ENCODE peak calls at places on chromosomes 4 and X, in seven cellular contexts. J, W, K, T, Y, R and F are unnamed samples.
A peak's percentile ranks its signal among the peaks of the same experiment; 100 is the strongest.

GRCh38 chr4:86977621-86978184 is 42.9 kb downstream of the AFF1 start:
- DNase-seq in T (peak; percentile 95), R (peak; percentile 35), K (peak; percentile 91), W (peak; percentile 20), J (no peak), Y (no peak), F (peak; percentile 22)

GRCh38 chr4:16995451-16995850 is 97.0 kb upstream of the LDB2 start:
- DNase-seq in T (no peak), Y (no peak), R (peak; percentile 64), J (no peak), W (no peak), K (no peak), F (no peak)

GRCh38 chr4:153471691-153472080 is 5.5 kb downstream of the TMEM131L start:
- DNase-seq in K (no peak), J (no peak), W (no peak), T (peak; percentile 77), R (peak; percentile 25), Y (no peak), F (no peak)

GRCh38 chr4:41409095-41409494 is 128.9 kb upstream of the LIMCH1 start:
- DNase-seq in J (no peak), Y (no peak), T (peak; percentile 8), K (no peak), W (no peak), R (peak; percentile 18), F (no peak)

GRCh38 chr4:53100801-53101581 is 238.9 kb downstream of the RASL11B start:
- DNase-seq in W (no peak), Y (no peak), J (no peak), T (peak; percentile 56), R (peak; percentile 87), K (no peak), F (peak; percentile 38)

GRCh38 chr4:3677671-3678070 is 88.5 kb upstream of the ADRA2C start:
- DNase-seq in R (no peak), Y (no peak), K (no peak), J (no peak), W (no peak), T (no peak), F (no peak)

GRCh38 chr4:184400891-184401290 is 73.5 kb downstream of the IRF2 start:
- DNase-seq in Y (no peak), T (peak; percentile 94), W (no peak), K (no peak), R (no peak), J (no peak), F (no peak)

GRCh38 chr4:81207793-81208192 is 7.2 kb downstream of the PRKG2 start:
- DNase-seq in W (no peak), J (no peak), R (peak; percentile 95), K (no peak), Y (no peak), T (peak; percentile 74), F (no peak)

GRCh38 chrX:119228506-119229290 is 7.4 kb upstream of the PGRMC1 start:
- DNase-seq in W (no peak), K (no peak), R (peak; percentile 94), J (no peak), Y (no peak), T (peak; percentile 83), F (peak; percentile 54)

GRCh38 chr4:172709376-172709775 is 459.2 kb upstream of the GALNT7 start:
- DNase-seq in T (no peak), K (peak; percentile 68), Y (no peak), J (no peak), R (no peak), W (peak; percentile 76), F (no peak)

GRCh38 chr4:52848255-52848654 is 13.9 kb upstream of the RASL11B start:
- DNase-seq in R (no peak), T (peak; percentile 73), Y (no peak), W (no peak), J (no peak), K (no peak), F (no peak)

GRCh38 chr4:168803727-168804126 is 206.3 kb downstream of the CBR4 start:
- DNase-seq in T (peak; percentile 98), W (no peak), Y (no peak), R (peak; percentile 77), J (no peak), K (no peak), F (peak; percentile 41)

GRCh38 chrX:86348669-86349068 is 200.4 kb downstream of the DACH2 start:
- DNase-seq in T (no peak), R (no peak), Y (no peak), W (no peak), K (no peak), J (peak; percentile 11), F (no peak)

GRCh38 chr4:20320232-20320631 is 68.5 kb downstream of the SLIT2 start:
- DNase-seq in K (no peak), J (no peak), T (no peak), Y (no peak), W (no peak), R (no peak), F (no peak)

GRCh38 chrX:124030520-124030919 is 69.0 kb downstream of the STAG2 start:
- DNase-seq in R (no peak), K (no peak), Y (no peak), J (no peak), T (peak; percentile 44), W (no peak), F (no peak)

GRCh38 chrX:110320588-110320987 is 2.7 kb upstream of the AMMECR1 start:
- DNase-seq in Y (no peak), T (no peak), K (no peak), R (no peak), J (no peak), W (no peak), F (no peak)

GRCh38 chrX:47138171-47138570 is 6.3 kb downstream of the NDUFB11 start:
- DNase-seq in Y (no peak), R (no peak), K (no peak), J (no peak), W (no peak), T (no peak), F (no peak)

GRCh38 chr4:28313729-28314713 is 1453.4 kb downstream of the STIM2 start:
- DNase-seq in Y (no peak), J (no peak), T (no peak), R (no peak), K (no peak), W (no peak), F (no peak)

GRCh38 chr4:185255868-185256267 is 46.5 kb downstream of the SNX25 start:
- DNase-seq in R (no peak), J (no peak), Y (no peak), T (no peak), W (no peak), K (no peak), F (no peak)

GRCh38 chrX:49860867-49861535 is 18.3 kb upstream of the USP27X start:
- DNase-seq in J (no peak), T (no peak), R (no peak), W (no peak), Y (no peak), K (no peak), F (no peak)

GRCh38 chr4:7960017-7960789 is 20.5 kb upstream of the AFAP1 start:
- DNase-seq in K (no peak), J (no peak), R (no peak), T (peak; percentile 80), W (no peak), Y (no peak), F (peak; percentile 48)

GRCh38 chr4:153421980-153422379 is 44.2 kb upstream of the TMEM131L start:
- DNase-seq in Y (no peak), K (no peak), W (no peak), R (no peak), T (no peak), J (no peak), F (no peak)

GRCh38 chr4:159010563-159011260 is 92.2 kb upstream of the RAPGEF2 start:
- DNase-seq in W (peak; percentile 88), J (no peak), T (peak; percentile 89), R (peak; percentile 92), K (peak; percentile 80), Y (peak; percentile 27), F (peak; percentile 85)